ENCODE peak calls at places on chromosomes 1 and 21, in four cellular contexts. N, P, O and T are unnamed samples.
A peak's percentile ranks its signal among the peaks of the same experiment; 100 is the strongest.

GRCh38 chr21:31593161-31593560 is 66.3 kb upstream of the SOD1 start:
- DNase-seq in N (no peak), P (no peak), O (no peak), T (no peak)

GRCh38 chr1:92030701-92031107 is 919 bp downstream of the EPHX4 start:
- DNase-seq in N (peak; percentile 1), P (peak; percentile 6), O (peak; percentile 9), T (peak; percentile 1)

GRCh38 chr1:186187601-186188000 is 187.5 kb downstream of the TPR start:
- DNase-seq in N (no peak), P (peak; percentile 82), O (no peak), T (peak; percentile 65)

GRCh38 chr1:217333939-217334338 is 297.0 kb downstream of the GPATCH2 start:
- DNase-seq in N (peak; percentile 78), P (no peak), O (peak; percentile 30), T (no peak)

GRCh38 chr1:100597069-100597741 is 59.3 kb downstream of the GPR88 start:
- DNase-seq in N (no peak), P (peak; percentile 77), O (peak; percentile 22), T (peak; percentile 21)

GRCh38 chr1:26363549-26364448 is 8.8 kb downstream of the ZNF683 start:
- DNase-seq in N (peak; percentile 60), P (peak; percentile 69), O (peak; percentile 92), T (peak; percentile 33)

GRCh38 chr21:28991861-28992525 is 684 bp downstream of the LTN1 start:
- DNase-seq in N (no peak), P (no peak), O (no peak), T (no peak)

GRCh38 chr1:204320413-204320812 is 39.3 kb downstream of the PLEKHA6 start:
- DNase-seq in N (no peak), P (no peak), O (no peak), T (peak; percentile 48)

GRCh38 chr1:10217748-10218441 is 7.5 kb downstream of the KIF1B start:
- DNase-seq in N (no peak), P (peak; percentile 35), O (no peak), T (no peak)

GRCh38 chr1:18805925-18806849 is 53.3 kb downstream of the TAS1R2 start:
- DNase-seq in N (no peak), P (no peak), O (no peak), T (no peak)

GRCh38 chr1:147665521-147665920 is 4.8 kb downstream of the ACP6 start:
- DNase-seq in N (peak; percentile 26), P (no peak), O (peak; percentile 52), T (no peak)

GRCh38 chr1:228177936-228178710 is 12.5 kb downstream of the IBA57 start:
- DNase-seq in N (no peak), P (no peak), O (no peak), T (no peak)

GRCh38 chr21:31517664-31518402 is 141.7 kb upstream of the SOD1 start:
- DNase-seq in N (no peak), P (no peak), O (no peak), T (no peak)

GRCh38 chr1:156675715-156676311 is 1.4 kb downstream of the NES start:
- DNase-seq in N (no peak), P (no peak), O (no peak), T (no peak)

GRCh38 chr21:35204850-35205564 is 155.9 kb upstream of the RUNX1 start:
- DNase-seq in N (peak; percentile 67), P (no peak), O (no peak), T (no peak)

GRCh38 chr1:153353226-153353947 is 4.3 kb upstream of the S100A9 start:
- DNase-seq in N (peak; percentile 43), P (no peak), O (peak; percentile 17), T (peak; percentile 18)

GRCh38 chr21:31078796-31079195 is 40.5 kb upstream of the KRTAP19-8 start:
- DNase-seq in N (no peak), P (no peak), O (no peak), T (no peak)

GRCh38 chr1:9033363-9033762 is 7.1 kb upstream of the SLC2A7 start:
- DNase-seq in N (no peak), P (no peak), O (no peak), T (no peak)

GRCh38 chr1:89987170-89987819 is 7.6 kb upstream of the ZNF326 start:
- DNase-seq in N (no peak), P (peak; percentile 83), O (peak; percentile 88), T (peak; percentile 54)

GRCh38 chr21:42668620-42669019 is 15.2 kb downstream of the PDE9A start:
- DNase-seq in N (no peak), P (no peak), O (no peak), T (no peak)

GRCh38 chr1:149936992-149937705 is 470 bp upstream of the MTMR11 start:
- DNase-seq in N (peak; percentile 83), P (peak; percentile 78), O (peak; percentile 87), T (peak; percentile 84)

GRCh38 chr21:42649122-42650032 is 4.0 kb upstream of the PDE9A start:
- DNase-seq in N (no peak), P (no peak), O (no peak), T (no peak)

GRCh38 chr1:227885648-227886502 is 61.9 kb downstream of the WNT9A start:
- DNase-seq in N (peak; percentile 35), P (peak; percentile 6), O (peak; percentile 39), T (no peak)

GRCh38 chr1:232510367-232511110 is 119.4 kb downstream of the SIPA1L2 start:
- DNase-seq in N (no peak), P (peak; percentile 48), O (no peak), T (no peak)

GRCh38 chr1:55572878-55573734 is 357.9 kb upstream of the USP24 start:
- DNase-seq in N (peak; percentile 86), P (peak; percentile 83), O (no peak), T (no peak)

GRCh38 chr1:71930526-71930925 is 351.8 kb downstream of the NEGR1 start:
- DNase-seq in N (no peak), P (no peak), O (no peak), T (no peak)

GRCh38 chr21:16588433-16588860 is 858.7 kb downstream of the USP25 start:
- DNase-seq in N (peak; percentile 54), P (peak; percentile 91), O (peak; percentile 14), T (peak; percentile 93)